ENCODE peak calls at places on chromosomes 4 and X, in six cellular contexts. S is tibial artery, X is cardiac muscle cell, J is lung, E is HCT116, D is transverse colon. I is an unnamed sample. For H3K36me3, the result is how much of the 10 kb centered on the place peaks cover.

GRCh38 chr4:123708902-123709301 is 312.3 kb downstream of the SPRY1 start:
- DNase-seq in S (no peak), D (no peak), E (no peak), X (no peak), J (no peak), I (no peak)

GRCh38 chrX:24799565-24799964 is 105.8 kb downstream of the POLA1 start:
- DNase-seq in J (no peak), X (no peak), E (no peak), D (no peak), S (no peak), I (no peak)

GRCh38 chrX:71846429-71846828 is 64.2 kb upstream of the NHSL2 start:
- DNase-seq in E (no peak), X (peak), S (no peak), J (no peak), D (no peak), I (no peak)

GRCh38 chr4:65227628-65228027 is 442.7 kb downstream of the EPHA5 start:
- DNase-seq in J (no peak), D (no peak), S (no peak), X (no peak), E (no peak), I (no peak)

GRCh38 chr4:80036949-80037348 is 36.1 kb downstream of the ANTXR2 start:
- DNase-seq in D (no peak), X (peak), S (no peak), J (no peak), E (no peak), I (no peak)

GRCh38 chr4:140052050-140052449 is 101.9 kb downstream of the MAML3 start:
- DNase-seq in E (peak), S (peak), D (peak), X (peak), J (peak), I (peak)

GRCh38 chr4:165301833-165302232 is 25.6 kb upstream of the MSMO1 start:
- DNase-seq in D (no peak), S (no peak), J (no peak), E (no peak), X (peak), I (peak)

GRCh38 chr4:55920571-55920970 is 28.2 kb upstream of the CEP135 start:
- DNase-seq in S (no peak), D (no peak), E (no peak), X (peak), J (no peak), I (no peak)

GRCh38 chr4:186953601-186954260 is 230.1 kb upstream of the FAT1 start:
- DNase-seq in J (no peak), D (no peak), E (no peak), S (peak), X (no peak), I (no peak)

GRCh38 chr4:33381806-33382205 is 2661.6 kb downstream of the PCDH7 start:
- DNase-seq in D (no peak), E (no peak), J (no peak), X (no peak), S (no peak), I (no peak)

GRCh38 chr4:177728361-177729152 is 286.3 kb upstream of the AGA start:
- DNase-seq in S (no peak), E (peak), J (no peak), D (peak), X (no peak), I (no peak)

GRCh38 chrX:51896626-51897025 is 3.2 kb downstream of the MAGED1 start:
- DNase-seq in D (no peak), S (no peak), E (no peak), J (no peak), X (no peak), I (no peak)
- H3K36me3 ChIP-seq in D (under half), S (under half), E (under half), J (under half), X (under half), I (under half)

DNA sequence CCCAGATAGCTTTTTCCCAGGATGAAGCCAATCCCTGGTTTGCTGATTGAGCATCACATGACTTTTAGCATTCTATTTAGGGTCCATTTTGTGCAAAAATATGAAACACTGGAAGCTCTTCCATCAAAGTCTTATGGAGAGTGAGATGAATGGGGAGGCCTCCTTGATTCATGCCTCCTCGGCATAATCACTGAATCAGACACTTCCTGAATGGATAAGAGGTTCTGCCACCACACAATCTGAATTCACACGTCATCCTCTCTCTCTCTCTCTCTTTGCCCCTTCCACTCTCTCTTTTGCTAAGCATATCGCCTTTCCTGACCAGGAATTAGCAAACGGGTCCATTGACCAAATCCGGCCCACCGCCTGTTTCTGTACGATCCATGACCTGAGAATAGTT is 68.7 kb downstream of the CRMP1 start:
- DNase-seq in S (no peak), J (no peak), X (peak), D (no peak), E (no peak), I (no peak)
- H3K36me3 ChIP-seq in S (under half), J (under half), X (under half), D (under half), E (under half), I (under half)

GRCh38 chr4:48761286-48761685 is 18.8 kb downstream of the FRYL start:
- DNase-seq in E (no peak), D (no peak), J (no peak), X (no peak), S (no peak), I (no peak)

GRCh38 chr4:48752256-48752655 is 27.8 kb downstream of the FRYL start:
- DNase-seq in E (no peak), D (no peak), S (no peak), X (no peak), J (no peak), I (no peak)

GRCh38 chr4:48752726-48753125 is 27.4 kb downstream of the FRYL start:
- DNase-seq in E (no peak), D (no peak), J (no peak), S (no peak), X (peak), I (no peak)

GRCh38 chr4:48755287-48755686 is 24.8 kb downstream of the FRYL start:
- DNase-seq in E (no peak), J (no peak), S (no peak), X (no peak), D (no peak), I (no peak)

DNA sequence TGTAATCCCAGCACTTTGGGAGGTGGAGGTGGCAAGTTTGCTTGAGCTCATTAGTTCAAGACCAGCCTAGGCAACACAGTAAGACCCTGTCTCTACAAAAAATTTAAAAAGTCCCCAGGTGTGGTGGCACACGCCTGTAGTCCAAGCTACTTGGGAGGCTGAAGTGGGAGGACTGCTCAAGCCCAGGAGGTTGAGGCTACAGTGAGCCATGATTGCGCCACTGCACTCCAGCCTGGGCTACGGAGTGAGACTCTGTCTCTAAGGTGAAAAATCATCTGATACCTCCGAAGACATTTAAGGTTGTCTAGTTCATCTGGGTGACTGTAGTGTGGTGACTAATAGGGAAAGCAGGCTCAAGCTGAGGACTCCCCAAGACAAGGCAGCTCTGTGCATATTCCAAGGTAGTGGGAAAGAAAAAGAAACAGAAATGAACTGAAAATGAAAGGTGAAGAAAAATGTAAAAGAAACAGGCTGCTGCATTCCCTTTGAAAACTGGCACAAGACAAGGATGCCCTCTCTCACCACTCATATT is 23.3 kb downstream of the FRYL start:
- DNase-seq in S (no peak), D (no peak), X (no peak), J (no peak), E (no peak), I (no peak)
- H3K36me3 ChIP-seq in S (under half), D (under half), X (under half), J (under half), E (under half), I (under half)

GRCh38 chr4:128859887-128860774 is 50.6 kb downstream of the JADE1 start:
- DNase-seq in E (no peak), S (no peak), D (no peak), J (no peak), X (peak), I (no peak)

GRCh38 chr4:128858875-128859696 is 49.6 kb downstream of the JADE1 start:
- DNase-seq in J (peak), E (no peak), S (no peak), X (peak), D (no peak), I (no peak)

GRCh38 chr4:128863314-128864075 is 54.0 kb downstream of the JADE1 start:
- DNase-seq in S (peak), D (peak), E (peak), J (peak), X (peak), I (peak)

GRCh38 chr4:128862608-128863313 is 53.3 kb downstream of the JADE1 start:
- DNase-seq in E (no peak), D (no peak), S (no peak), X (no peak), J (no peak), I (peak)

GRCh38 chr4:128861856-128862518 is 52.5 kb downstream of the JADE1 start:
- DNase-seq in E (no peak), S (no peak), D (no peak), X (no peak), J (no peak), I (no peak)
- H3K36me3 ChIP-seq in E (under half), S (under half), D (under half), X (under half), J (under half), I (under half)

DNA sequence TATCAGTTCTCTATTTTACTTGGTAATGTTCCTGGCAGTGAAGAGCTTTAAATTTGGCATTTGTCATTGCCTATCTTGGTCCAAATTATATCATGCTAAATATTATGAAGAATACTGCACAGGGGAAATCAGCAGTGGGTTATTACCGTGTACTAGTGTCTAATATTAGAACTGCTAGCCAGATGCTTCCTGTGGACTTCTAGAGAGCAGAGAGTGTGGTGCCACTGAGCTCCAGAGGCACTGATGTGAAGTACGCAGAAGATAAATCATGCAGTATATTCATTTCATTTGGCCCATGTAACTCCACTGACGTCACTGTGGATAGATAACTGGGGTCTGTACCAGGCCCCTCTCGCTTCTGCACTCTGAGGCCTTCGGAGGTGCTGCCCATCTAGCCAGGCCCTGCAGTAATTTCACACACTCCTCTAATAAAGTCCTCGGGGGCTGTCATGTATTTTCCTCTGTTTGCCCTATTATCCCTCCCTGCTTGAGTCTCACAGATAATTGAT is 80.0 kb downstream of the ALPK1 start:
- DNase-seq in J (no peak), X (no peak), D (no peak), S (no peak), E (no peak), I (no peak)
- H3K36me3 ChIP-seq in J (under half), X (under half), D (under half), S (under half), E (under half), I (under half)

GRCh38 chrX:40050532-40050931 is 47.2 kb downstream of the BCOR start:
- DNase-seq in J (no peak), D (no peak), S (no peak), E (no peak), X (no peak), I (no peak)
- H3K36me3 ChIP-seq in J (under half), D (under half), S (half or more), E (under half), X (half or more), I (under half)

GRCh38 chrX:32572644-32573043 is 638.7 kb downstream of the DMD start:
- DNase-seq in S (no peak), X (no peak), E (no peak), D (no peak), J (no peak), I (no peak)
- H3K36me3 ChIP-seq in S (under half), X (under half), E (under half), D (under half), J (under half), I (under half)

GRCh38 chr4:879730-880079 is 52.4 kb downstream of the GAK start:
- DNase-seq in J (no peak), S (no peak), D (no peak), X (no peak), E (no peak), I (peak)
- H3K36me3 ChIP-seq in J (under half), S (half or more), D (under half), X (under half), E (under half), I (under half)

GRCh38 chr4:98386-98785 is 25.9 kb upstream of the ZNF718 start:
- DNase-seq in S (no peak), E (no peak), J (no peak), D (no peak), X (no peak), I (no peak)
- H3K36me3 ChIP-seq in S (under half), E (under half), J (under half), D (under half), X (under half), I (under half)